ENCODE peak calls at places on chromosomes 6 and 20, in eight cellular contexts. J, P, A, Z, G, V, X and L are unnamed samples.

GRCh38 chr6:166906376-166907044 is 49.8 kb downstream of the RNASET2 start:
- DNase-seq in G (no peak), V (no peak), Z (no peak), J (no peak), X (no peak), A (no peak), P (no peak), L (no peak)

GRCh38 chr6:78810146-78810545 is 57.2 kb upstream of the IRAK1BP1 start:
- DNase-seq in A (peak), J (peak), V (no peak), Z (peak), P (no peak), G (no peak), X (peak), L (peak)

GRCh38 chr6:108452725-108453195 is 108.0 kb upstream of the FOXO3 start:
- DNase-seq in J (no peak), G (no peak), Z (peak), A (no peak), V (no peak), X (no peak), P (no peak), L (peak)

GRCh38 chr6:3202999-3203696 is 24.3 kb downstream of the TUBB2B start:
- DNase-seq in X (no peak), Z (no peak), A (no peak), J (no peak), G (no peak), V (no peak), P (no peak), L (no peak)

GRCh38 chr6:52877168-52877567 is 32.3 kb downstream of the GSTA3 start:
- DNase-seq in G (no peak), X (no peak), J (no peak), Z (no peak), V (no peak), A (peak), P (no peak), L (no peak)

GRCh38 chr20:32523613-32524218 is 61.4 kb downstream of the NOL4L start:
- DNase-seq in J (no peak), X (no peak), G (no peak), A (no peak), Z (no peak), P (no peak), V (no peak), L (no peak)

GRCh38 chr6:40328988-40329545 is 258.1 kb downstream of the LRFN2 start:
- DNase-seq in P (no peak), J (no peak), A (no peak), V (no peak), Z (peak), G (no peak), X (no peak), L (no peak)

GRCh38 chr6:152094276-152094675 is 286.8 kb downstream of the ESR1 start:
- DNase-seq in A (no peak), G (no peak), P (no peak), Z (no peak), X (no peak), J (no peak), V (no peak), L (no peak)

GRCh38 chr6:152170702-152171667 is 363.5 kb downstream of the ESR1 start:
- DNase-seq in V (no peak), P (peak), G (no peak), J (no peak), Z (no peak), X (no peak), A (no peak), L (no peak)

GRCh38 chr6:111502154-111502553 is 19.1 kb upstream of the REV3L start:
- DNase-seq in Z (no peak), J (no peak), V (no peak), X (no peak), A (no peak), G (no peak), P (no peak), L (no peak)

GRCh38 chr6:32689531-32690505 is 23.4 kb upstream of the HLA-DQB1 start:
- DNase-seq in P (no peak), V (no peak), Z (no peak), X (no peak), J (no peak), G (no peak), A (peak), L (no peak)

GRCh38 chr6:4953440-4953839 is 50.4 kb downstream of the RPP40 start:
- DNase-seq in A (no peak), X (no peak), G (no peak), V (no peak), J (no peak), P (no peak), Z (no peak), L (no peak)

GRCh38 chr6:14128017-14128416 is 10.4 kb downstream of the CD83 start:
- DNase-seq in P (no peak), V (no peak), X (no peak), Z (no peak), G (no peak), A (no peak), J (no peak), L (no peak)

GRCh38 chr20:60000271-60001026 is 42.2 kb downstream of the CDH26 start:
- DNase-seq in J (no peak), A (no peak), X (no peak), Z (no peak), G (no peak), V (no peak), P (no peak), L (no peak)

GRCh38 chr6:7787137-7787575 is 61.3 kb downstream of the BMP6 start:
- DNase-seq in P (no peak), X (no peak), G (no peak), V (peak), Z (no peak), J (no peak), A (peak), L (no peak)

GRCh38 chr6:165227644-165228329 is 81.6 kb downstream of the C6orf118 start:
- DNase-seq in A (no peak), Z (no peak), V (no peak), G (no peak), J (no peak), X (no peak), P (no peak), L (no peak)